ENCODE peak calls at places on chromosomes 13 and 19, in four cellular contexts. O is heart left ventricle, H is IMR-90, P is ovary. T is an unnamed sample. For H3K4me1, the result is how much of the 10 kb centered on the place peaks cover.

GRCh38 chr13:84433024-84433423 is 550.8 kb upstream of the SLITRK1 start:
- DNase-seq in P (no peak), O (no peak), H (peak), T (no peak)

GRCh38 chr19:43474986-43475705 is 9.7 kb upstream of the LYPD3 start:
- DNase-seq in H (peak), P (peak), O (peak), T (peak)

GRCh38 chr13:98327326-98328314 is 150.6 kb upstream of the RNF113B start:
- DNase-seq in H (peak), O (no peak), P (no peak), T (no peak)

GRCh38 chr13:99886706-99887105 is 84.9 kb downstream of the ZIC5 start:
- DNase-seq in O (no peak), H (no peak), P (no peak), T (no peak)

GRCh38 chr19:31459430-31459829 is 110.2 kb upstream of the TSHZ3 start:
- DNase-seq in O (no peak), P (no peak), H (no peak), T (no peak)

GRCh38 chr19:15107056-15108010 is at the start of gene SYDE1:
- DNase-seq in P (peak), H (peak), O (peak), T (peak)

GRCh38 chr13:35882722-35883497 is 248.3 kb downstream of the DCLK1 start:
- DNase-seq in H (peak), P (no peak), O (no peak), T (no peak)

GRCh38 chr13:104389722-104390121 is 1323.5 kb upstream of the SLC10A2 start:
- DNase-seq in P (no peak), H (no peak), O (no peak), T (no peak)

GRCh38 chr13:48504606-48505369 is 28.1 kb downstream of the RCBTB2 start:
- DNase-seq in P (no peak), O (no peak), H (no peak), T (no peak)
- H3K27ac ChIP-seq in P (no peak), O (peak), H (no peak), T (peak)

DNA sequence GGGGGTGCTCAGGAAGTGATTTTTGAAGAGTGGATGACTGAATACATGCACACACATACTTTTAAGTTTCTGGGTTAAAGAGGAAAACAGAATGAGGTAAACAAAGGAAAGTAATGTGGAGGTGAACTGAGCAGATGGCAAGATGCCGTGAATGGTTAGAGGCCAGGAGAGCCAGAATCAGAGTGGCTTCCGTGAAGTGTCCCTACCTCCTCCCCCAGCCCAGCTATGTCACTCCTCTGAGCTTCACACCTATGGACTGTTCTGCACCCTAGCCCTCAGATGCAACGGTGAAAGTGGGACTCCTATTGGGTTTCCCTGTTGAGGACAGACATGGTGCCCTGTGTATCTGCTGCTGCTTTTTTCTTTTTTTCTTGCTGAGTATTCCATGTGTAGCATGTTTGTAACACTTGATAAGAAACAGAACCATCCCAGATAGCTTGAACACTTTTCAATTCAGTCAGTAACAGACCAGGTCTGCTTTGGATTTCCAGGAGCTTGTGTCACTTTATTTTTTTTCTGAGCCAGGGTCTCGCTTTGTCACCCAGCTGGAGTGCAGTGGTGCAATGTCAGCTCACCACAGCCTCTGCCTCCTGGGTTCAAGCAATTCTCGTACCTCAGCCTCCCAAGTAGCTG is 43.9 kb downstream of the BBC3 start:
- DNase-seq in H (no peak), P (no peak), O (no peak), T (no peak)
- H3K4me1 ChIP-seq in H (under half), P (under half), O (under half), T (half or more)

DNA sequence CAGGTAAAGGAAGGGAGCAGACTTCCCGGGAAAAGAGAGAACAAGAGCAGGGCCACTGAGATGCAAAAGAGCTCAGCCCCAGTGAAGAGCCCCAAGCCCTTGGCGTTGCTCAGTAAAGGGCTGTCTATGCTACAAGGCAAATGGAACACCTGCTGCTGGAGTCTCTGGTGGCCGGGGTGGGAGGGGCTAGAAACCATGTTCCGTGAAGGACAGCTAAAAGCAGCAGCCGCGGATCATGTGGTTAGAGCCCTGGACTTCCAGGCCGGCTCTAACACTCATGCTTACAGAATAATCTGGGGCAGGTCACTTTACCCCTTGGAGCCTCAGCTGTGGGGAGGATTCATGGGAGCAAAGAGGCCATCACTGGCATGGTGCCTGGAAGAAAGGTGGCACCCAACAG is 17.8 kb downstream of the POU2F2 start:
- DNase-seq in P (no peak), O (no peak), H (no peak), T (no peak)
- H3K27ac ChIP-seq in P (no peak), O (no peak), H (peak), T (no peak)

DNA sequence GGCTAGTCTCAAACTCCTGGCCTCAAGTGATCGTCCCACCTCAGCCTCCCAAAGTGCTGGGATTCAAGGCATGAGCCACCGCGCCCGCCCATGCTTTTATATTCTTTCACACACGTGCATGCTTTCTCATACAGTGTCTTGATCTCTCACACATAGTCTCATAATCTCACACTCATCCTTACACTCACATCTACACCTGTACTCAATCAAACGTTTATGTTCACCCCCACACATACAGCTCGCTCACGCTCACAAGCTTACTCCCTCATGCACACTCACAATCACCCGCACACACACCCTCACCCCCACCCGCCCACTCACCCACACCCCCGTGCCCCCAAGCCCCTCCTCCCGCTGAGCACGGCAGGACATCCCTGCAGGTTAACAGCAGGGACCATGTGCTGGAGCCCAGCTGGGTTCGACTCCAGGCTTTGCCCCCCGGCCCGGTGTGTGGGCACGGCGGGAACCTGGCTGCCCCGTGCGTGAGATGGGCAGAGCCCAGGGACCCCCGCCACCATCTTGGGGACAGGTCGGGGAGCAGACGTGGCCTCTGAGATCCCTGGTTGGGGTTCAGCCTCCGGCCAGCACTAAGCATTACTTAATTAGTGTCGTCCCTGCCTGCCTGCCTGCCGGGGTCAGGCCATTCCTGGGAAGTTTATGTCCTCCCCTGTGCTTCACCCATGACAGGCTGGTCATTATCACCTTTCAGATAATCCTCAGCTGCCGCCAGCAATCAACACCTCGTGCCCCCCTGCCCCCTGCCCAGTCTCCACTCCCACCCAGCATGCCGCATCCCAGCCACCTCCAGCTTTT is 11.4 kb downstream of the SBK2 start:
- DNase-seq in H (no peak), O (no peak), P (no peak), T (no peak)
- H3K4me1 ChIP-seq in H (under half), O (under half), P (under half), T (under half)

T was measured in upper lobe of left lung.